ENCODE peak calls at places on chromosomes 7 and 10, in eight cellular contexts. Z, R, Y, I, L, U, B and X are unnamed samples.

GRCh38 chr10:68239596-68240150 is 7.8 kb upstream of the ATOH7 start:
- DNase-seq in Y (no peak), I (no peak), L (no peak), Z (no peak), B (no peak), U (no peak), R (no peak), X (no peak)

GRCh38 chr7:6650086-6650485 is 13.0 kb downstream of the ZNF316 start:
- DNase-seq in I (no peak), L (no peak), Z (no peak), Y (no peak), R (no peak), B (no peak), U (no peak), X (no peak)

GRCh38 chr7:65923321-65923720 is 50.4 kb downstream of the VKORC1L1 start:
- DNase-seq in L (no peak), R (no peak), U (no peak), Z (no peak), Y (no peak), B (no peak), I (no peak), X (no peak)

GRCh38 chr10:11830836-11831519 is 7.8 kb downstream of the PROSER2 start:
- DNase-seq in U (no peak), R (no peak), Z (no peak), B (peak), I (no peak), L (no peak), Y (no peak), X (no peak)

GRCh38 chr7:43926193-43927043 is at the start of gene UBE2D4:
- DNase-seq in B (peak), Y (peak), U (peak), I (peak), L (peak), Z (peak), R (peak), X (peak)

GRCh38 chr10:95518455-95519131 is 42.6 kb downstream of the SORBS1 start:
- DNase-seq in B (no peak), L (no peak), I (no peak), U (no peak), R (no peak), Z (no peak), Y (no peak), X (no peak)

GRCh38 chr10:133021116-133021962 is 66.4 kb upstream of the ADGRA1 start:
- DNase-seq in U (no peak), R (no peak), I (no peak), Y (peak), B (no peak), Z (no peak), L (no peak), X (no peak)

GRCh38 chr10:87761153-87761552 is 56.9 kb downstream of the ATAD1 start:
- DNase-seq in B (no peak), U (no peak), I (no peak), Y (no peak), R (no peak), L (no peak), Z (no peak), X (no peak)

GRCh38 chr7:99943641-99944507 is 14.5 kb upstream of the GJC3 start:
- DNase-seq in B (no peak), L (no peak), U (no peak), Y (no peak), R (no peak), Z (peak), I (no peak), X (no peak)

GRCh38 chr7:111138196-111138569 is 47.3 kb downstream of the LRRN3 start:
- DNase-seq in R (peak), L (peak), U (no peak), B (peak), Z (peak), I (peak), Y (peak), X (peak)

GRCh38 chr10:124647421-124648130 is 96.6 kb downstream of the FAM53B start:
- DNase-seq in R (peak), I (peak), Y (peak), U (peak), B (peak), Z (peak), L (peak), X (peak)
- TF ChIP-seq CTCF in R (peak), I (peak), Y (no peak), U (no peak), B (no peak), Z (peak), L (peak), X (peak)

GRCh38 chr7:18995811-18996400 is 121.5 kb downstream of the TWIST1 start:
- DNase-seq in U (no peak), Z (no peak), Y (no peak), R (no peak), B (no peak), L (no peak), I (no peak), X (no peak)
- H3K4me3 ChIP-seq in U (no peak), Z (no peak), Y (no peak), R (no peak), B (no peak), L (no peak), I (no peak), X (no peak)

DNA sequence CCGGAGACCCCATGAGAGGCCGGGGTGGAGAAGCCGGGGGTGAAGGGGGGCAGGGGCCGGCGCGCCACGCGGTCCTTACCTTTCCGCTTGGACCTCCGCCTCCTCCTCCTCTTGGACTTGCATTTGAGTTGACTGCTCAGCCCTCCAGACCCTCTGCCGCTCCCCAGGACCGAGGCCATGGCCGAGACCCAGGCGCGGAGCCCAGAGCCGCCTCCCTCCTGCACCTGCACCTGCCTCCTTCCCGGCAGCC is 428 bp downstream of the ADARB2 start:
- DNase-seq in Z (no peak), I (no peak), Y (no peak), B (no peak), R (no peak), L (no peak), U (no peak), X (no peak)
- H3K27ac ChIP-seq in Z (no peak), I (no peak), Y (no peak), B (no peak), R (no peak), L (no peak), U (no peak), X (no peak)

GRCh38 chr10:107413971-107414370 is 249.5 kb upstream of the SORCS1 start:
- DNase-seq in L (no peak), U (no peak), B (no peak), Z (no peak), R (no peak), Y (no peak), I (no peak), X (no peak)

GRCh38 chr10:107415446-107415845 is 250.9 kb upstream of the SORCS1 start:
- DNase-seq in R (no peak), U (no peak), L (no peak), B (no peak), I (no peak), Y (no peak), Z (no peak), X (no peak)

GRCh38 chr10:107409517-107409916 is 245.0 kb upstream of the SORCS1 start:
- DNase-seq in I (no peak), R (no peak), B (peak), U (no peak), Z (peak), Y (no peak), L (no peak), X (peak)
- TF ChIP-seq CTCF in I (no peak), R (peak), B (no peak), U (no peak), Z (peak), Y (no peak), L (peak), X (peak)

GRCh38 chr7:8491106-8491505 is 57.7 kb downstream of the NXPH1 start:
- DNase-seq in R (no peak), B (no peak), I (no peak), L (no peak), Z (no peak), U (no peak), Y (no peak), X (no peak)
- H3K4me3 ChIP-seq in R (no peak), B (no peak), I (no peak), L (no peak), Z (no peak), U (no peak), Y (no peak), X (no peak)

DNA sequence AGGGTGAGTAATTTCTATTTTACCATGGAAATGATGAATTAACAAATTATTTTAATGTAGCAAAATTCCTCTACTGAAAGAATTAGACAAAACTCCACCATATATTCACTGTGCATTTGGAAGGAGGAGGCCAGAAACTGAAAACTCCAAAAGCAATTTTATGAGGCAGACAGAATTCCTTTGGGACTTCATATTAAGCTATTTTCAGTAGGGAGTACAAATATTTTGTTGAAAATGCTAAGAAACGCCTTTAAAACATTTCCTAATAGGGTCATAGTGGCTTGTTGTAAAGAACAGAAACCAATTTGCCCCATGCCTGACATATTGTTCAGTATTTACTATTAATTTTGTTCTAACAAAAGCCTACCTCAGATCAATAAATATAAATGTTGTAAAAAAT is 117.8 kb downstream of the TES start:
- DNase-seq in B (no peak), R (no peak), U (no peak), Y (no peak), Z (no peak), L (no peak), I (no peak), X (no peak)
- H3K27ac ChIP-seq in B (no peak), R (peak), U (no peak), Y (no peak), Z (no peak), L (peak), I (peak), X (peak)

DNA sequence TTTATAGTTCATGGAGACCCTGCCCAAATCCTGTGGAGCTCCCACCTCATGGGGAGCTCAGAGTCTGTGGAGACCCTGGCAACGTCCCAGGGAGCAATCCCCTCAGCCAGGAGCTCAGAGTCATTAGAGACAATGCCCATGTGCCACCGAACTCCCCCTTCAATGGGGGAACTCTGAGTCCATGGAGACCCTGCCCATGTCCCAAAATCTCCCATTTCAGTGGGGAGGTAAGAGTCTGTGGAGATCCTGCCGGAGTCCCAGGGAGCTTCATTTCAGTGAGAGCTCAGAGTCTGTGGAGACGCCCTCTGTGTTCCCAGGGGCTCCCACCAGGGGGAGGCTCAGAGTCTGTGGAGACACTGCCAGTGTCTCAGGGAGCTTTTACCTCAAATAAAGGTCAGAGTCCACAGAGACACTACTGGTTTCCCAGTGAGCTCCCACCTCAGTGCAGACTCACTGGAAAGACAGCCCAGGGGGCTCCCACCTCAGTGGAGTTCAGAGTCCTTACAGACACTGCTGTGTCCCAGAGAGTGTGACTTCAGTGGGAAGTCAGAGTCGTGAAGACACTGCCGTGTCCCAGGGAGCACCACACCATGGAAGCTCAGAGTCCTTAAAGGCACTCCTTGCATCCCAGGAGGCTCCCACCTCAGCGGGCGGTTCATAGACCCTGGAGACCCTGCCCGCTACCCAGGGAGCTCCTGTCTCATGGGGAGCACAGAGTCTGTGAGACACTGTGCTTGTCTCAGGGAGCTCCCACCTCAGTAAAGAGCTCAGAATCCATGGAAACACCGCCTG is 5.0 kb downstream of the MYO1G start:
- DNase-seq in B (peak), R (peak), U (no peak), Y (no peak), Z (peak), L (peak), I (peak), X (peak)
- TF ChIP-seq CTCF in B (peak), R (peak), U (peak), Y (peak), Z (peak), L (peak), I (peak), X (peak)